ENCODE peak calls at places on chromosomes 11 and 22, in five cellular contexts. Z is tibial artery, B is fibroblast of the aortic adventitia, E is HFF-Myc, V is adipocyte. P is an unnamed sample.

GRCh38 chr11:31437742-31438435 is 68.2 kb downstream of the DNAJC24 start:
- DNase-seq in Z (no peak), E (no peak), V (peak), B (peak), P (peak)

GRCh38 chr11:124518900-124519541 is 24.4 kb downstream of the OR8B12 start:
- DNase-seq in E (no peak), B (peak), V (peak), Z (no peak), P (no peak)

GRCh38 chr11:57163160-57163868 is 18.4 kb upstream of the LRRC55 start:
- DNase-seq in Z (no peak), V (no peak), B (no peak), E (no peak), P (no peak)

GRCh38 chr11:103091024-103091423 is 936 bp downstream of the DCUN1D5 start:
- DNase-seq in E (no peak), B (peak), V (peak), Z (no peak), P (no peak)

GRCh38 chr11:112999518-112999917 is 38.3 kb downstream of the NCAM1 start:
- DNase-seq in E (no peak), B (no peak), V (no peak), Z (no peak), P (no peak)

GRCh38 chr11:65646921-65647701 is 9.2 kb downstream of the SIPA1 start:
- DNase-seq in E (no peak), B (no peak), V (peak), Z (no peak), P (no peak)

GRCh38 chr11:57277845-57278720 is 41.0 kb upstream of the APLNR start:
- DNase-seq in V (peak), B (peak), E (peak), Z (peak), P (peak)

GRCh38 chr11:111438846-111439520 is 59.9 kb upstream of the POU2AF1 start:
- DNase-seq in V (no peak), B (no peak), E (no peak), Z (no peak), P (no peak)

GRCh38 chr11:2708151-2708581 is 8.4 kb upstream of the KCNQ1OT1 start:
- DNase-seq in V (peak), B (peak), Z (peak), E (no peak), P (no peak)
- H3K4me3 ChIP-seq in V (peak), B (no peak), Z (peak), E (no peak), P (no peak)

GRCh38 chr11:61264371-61264770 is 23.4 kb downstream of the PGA5 start:
- DNase-seq in B (no peak), E (no peak), V (no peak), Z (no peak), P (no peak)
- H3K4me3 ChIP-seq in B (no peak), E (no peak), V (no peak), Z (no peak), P (no peak)

DNA sequence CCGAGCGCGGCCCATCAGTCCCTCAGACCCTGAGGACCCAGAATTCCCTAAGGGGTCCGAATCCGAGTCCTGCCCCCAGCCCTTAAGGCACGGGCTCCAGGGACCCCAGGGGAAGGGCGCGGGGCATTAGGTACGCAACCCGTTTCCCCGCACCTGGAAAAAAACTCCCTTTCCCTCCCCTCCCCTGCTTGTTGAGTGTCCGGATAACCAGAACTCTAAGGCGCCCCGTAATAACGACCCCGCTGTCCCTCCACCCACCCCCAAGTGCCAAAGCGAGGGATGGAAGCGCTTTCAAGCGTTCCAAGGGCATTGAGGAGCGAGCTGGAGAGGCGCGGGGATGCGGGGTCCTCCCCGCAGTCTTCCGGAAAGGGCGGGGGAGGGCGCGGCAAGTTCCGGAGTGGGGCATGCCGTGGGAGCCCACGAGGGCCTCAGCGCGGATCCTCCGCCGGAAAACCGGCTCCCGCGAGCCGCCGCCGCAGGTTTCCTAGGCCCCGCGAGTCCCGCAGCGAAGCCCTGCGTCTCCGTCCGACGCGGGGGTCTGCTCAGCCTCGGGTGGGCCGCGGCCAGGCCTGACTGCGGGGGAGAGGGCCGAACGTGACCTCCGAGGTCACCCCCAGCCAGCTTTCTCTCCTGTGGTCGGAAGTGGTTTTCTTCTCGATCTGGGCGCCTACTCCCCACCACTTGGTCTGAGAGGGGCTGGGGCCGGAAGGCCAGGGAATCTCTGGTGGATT is 3.9 kb upstream of the CCND1 start:
- DNase-seq in E (no peak), Z (no peak), B (no peak), V (no peak), P (no peak)
- H3K4me3 ChIP-seq in E (peak), Z (peak), B (peak), V (peak), P (peak)

GRCh38 chr11:64317325-64317960 is at the start of gene TRMT112:
- DNase-seq in B (peak), E (peak), Z (peak), V (peak), P (peak)

GRCh38 chr11:64314805-64315561 is 2.4 kb downstream of the TRMT112 start:
- DNase-seq in E (no peak), V (no peak), Z (no peak), B (no peak), P (no peak)

GRCh38 chr11:64314146-64314804 is 3.1 kb downstream of the TRMT112 start:
- DNase-seq in V (no peak), E (no peak), Z (no peak), B (no peak), P (no peak)

GRCh38 chr11:64312947-64313346 is 4.4 kb downstream of the TRMT112 start:
- DNase-seq in B (no peak), E (no peak), Z (no peak), V (no peak), P (no peak)

DNA sequence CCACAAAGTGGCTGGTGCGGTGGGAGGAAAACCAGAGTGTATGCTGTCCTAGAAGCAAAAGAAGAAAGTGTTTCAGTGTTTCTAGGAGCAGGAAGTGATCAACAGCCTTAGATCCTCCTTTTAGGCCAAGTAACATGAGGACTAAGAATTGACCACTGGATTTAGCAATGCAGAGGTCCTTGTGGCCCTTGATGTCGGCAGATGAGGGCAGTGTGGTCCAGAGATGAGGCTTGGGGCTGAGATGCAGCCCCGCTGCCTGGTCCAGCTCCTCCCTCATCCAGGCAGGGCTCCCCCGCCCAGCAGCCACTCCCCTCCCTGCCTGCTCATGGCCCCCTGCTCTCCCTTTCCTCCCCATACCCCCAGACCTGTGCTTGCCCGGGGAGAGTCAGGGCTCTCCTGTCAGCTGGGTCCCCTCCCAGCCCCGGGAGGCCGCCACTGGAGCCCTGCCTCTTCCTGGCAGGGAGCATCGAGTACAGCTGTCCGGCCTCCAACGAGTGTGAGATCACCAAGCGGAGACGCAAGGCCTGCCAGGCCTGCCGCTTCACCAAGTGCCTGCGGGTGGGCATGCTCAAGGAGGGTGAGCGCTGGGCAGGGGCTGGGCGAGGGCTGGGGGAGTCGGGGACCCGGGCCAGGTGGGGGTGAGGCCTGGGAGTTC is 3.7 kb downstream of the TRMT112 start:
- DNase-seq in B (peak), V (no peak), Z (peak), E (no peak), P (no peak)
- H3K4me3 ChIP-seq in B (peak), V (peak), Z (peak), E (no peak), P (peak)

DNA sequence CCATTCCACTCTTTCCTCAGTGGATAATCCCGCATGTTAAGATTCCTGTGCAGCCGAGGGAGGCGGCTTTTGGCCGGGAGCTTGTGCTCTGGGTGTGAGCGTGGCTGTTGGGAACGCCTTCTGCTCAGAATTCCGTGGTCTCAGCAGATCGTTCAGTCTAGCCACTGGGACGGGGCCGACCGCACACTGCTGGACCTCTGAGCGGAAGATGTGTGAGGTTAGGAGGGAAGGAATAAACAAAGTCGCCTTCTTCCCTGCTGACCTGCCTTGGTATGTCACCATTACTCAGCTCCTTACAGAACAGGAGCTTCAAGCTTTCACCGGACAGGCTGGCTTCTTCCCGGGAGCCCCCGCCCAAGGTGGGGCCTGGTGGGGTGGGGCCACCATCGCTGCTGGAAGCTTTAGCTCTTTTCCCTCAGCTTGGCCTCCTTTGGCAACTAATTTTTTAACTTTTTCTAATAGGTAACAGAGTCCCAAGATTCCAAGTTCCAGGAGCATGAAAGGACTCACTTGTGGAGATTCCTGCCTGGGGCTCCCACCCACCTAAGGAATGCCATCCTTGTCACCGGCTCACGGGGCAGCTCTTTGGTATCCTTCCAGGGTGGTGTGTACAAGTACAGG is 22.5 kb upstream of the SEPTIN5 start:
- DNase-seq in E (no peak), B (peak), Z (no peak), V (peak), P (no peak)
- H3K4me3 ChIP-seq in E (no peak), B (peak), Z (no peak), V (peak), P (peak)

GRCh38 chr11:72744474-72744873 is 7.7 kb downstream of the ARAP1 start:
- DNase-seq in Z (no peak), V (no peak), B (no peak), E (no peak), P (no peak)

GRCh38 chr11:72746821-72747220 is 5.4 kb downstream of the ARAP1 start:
- DNase-seq in V (no peak), Z (no peak), E (no peak), B (no peak), P (no peak)

GRCh38 chr11:72745925-72746550 is 6.2 kb downstream of the ARAP1 start:
- DNase-seq in E (no peak), V (no peak), Z (no peak), B (no peak), P (no peak)

GRCh38 chr11:72743321-72744221 is 8.6 kb downstream of the ARAP1 start:
- DNase-seq in B (no peak), Z (no peak), E (no peak), V (no peak), P (no peak)

DNA sequence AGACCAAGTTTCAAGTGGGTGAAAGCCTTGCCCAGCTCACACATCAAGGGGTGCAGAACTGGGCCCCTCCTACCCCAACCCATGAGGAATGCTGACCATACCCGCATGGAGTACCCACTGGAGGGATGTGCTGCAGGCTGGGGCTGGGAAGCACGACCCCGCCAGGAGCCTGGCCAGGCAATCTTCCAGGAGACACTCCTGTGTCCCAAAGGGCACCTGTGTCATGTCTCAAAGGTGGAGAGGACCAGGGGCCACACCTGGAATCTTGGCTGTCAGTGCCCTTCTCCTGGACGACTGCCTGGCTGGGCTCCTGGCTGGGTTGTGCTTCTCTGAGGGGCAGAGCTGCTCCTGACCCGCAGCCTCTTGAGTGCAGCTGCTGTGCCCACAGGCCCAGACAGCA is 6.7 kb downstream of the ARAP1 start:
- DNase-seq in V (no peak), B (no peak), E (no peak), Z (no peak), P (no peak)
- H3K4me3 ChIP-seq in V (no peak), B (no peak), E (no peak), Z (no peak), P (no peak)

GRCh38 chr22:38271101-38271500 is 1.7 kb downstream of the TMEM184B start:
- DNase-seq in V (no peak), Z (no peak), B (no peak), E (no peak), P (no peak)
- H3K4me3 ChIP-seq in V (peak), Z (peak), B (peak), E (peak), P (peak)

GRCh38 chr22:37425800-37426531 is 1.3 kb downstream of the ELFN2 start:
- DNase-seq in E (no peak), B (peak), V (no peak), Z (no peak), P (peak)

GRCh38 chr22:37427128-37427710 is at the start of gene ELFN2:
- DNase-seq in B (no peak), V (peak), E (no peak), Z (no peak), P (no peak)

GRCh38 chr22:37425369-37425768 is 1.9 kb downstream of the ELFN2 start:
- DNase-seq in B (no peak), E (no peak), V (no peak), Z (no peak), P (no peak)

GRCh38 chr22:37427711-37428635 is 694 bp upstream of the ELFN2 start:
- DNase-seq in Z (no peak), E (no peak), V (no peak), B (no peak), P (no peak)

GRCh38 chr22:37426532-37427127 is 649 bp downstream of the ELFN2 start:
- DNase-seq in E (no peak), B (no peak), V (no peak), Z (no peak), P (no peak)
- H3K4me3 ChIP-seq in E (peak), B (peak), V (no peak), Z (peak), P (peak)